ENCODE peak calls at places on chromosomes 11 and 22, in nine cellular contexts. K is epithelial cell of esophagus, Y is ovary, O is astrocyte of the spinal cord, Z is neural crest cell, C is nephron progenitor cell, A is WERI-Rb-1, U is endothelial cell, V is AG10803. X is an unnamed sample.

GRCh38 chr11:27208846-27209245 is 154.2 kb downstream of the CCDC34 start:
- DNase-seq in Y (no peak), O (no peak), U (no peak), C (no peak), A (no peak), K (no peak), Z (no peak), V (no peak), X (no peak)

GRCh38 chr11:63940786-63941185 is 2.0 kb downstream of the NAA40 start:
- DNase-seq in Z (no peak), C (no peak), K (no peak), A (no peak), U (no peak), V (no peak), Y (no peak), O (no peak), X (no peak)

GRCh38 chr22:40939202-40939601 is 12.0 kb upstream of the RBX1 start:
- DNase-seq in Z (no peak), V (no peak), O (no peak), C (no peak), U (no peak), Y (no peak), K (peak; percentile 20), A (no peak), X (no peak)

GRCh38 chr11:1261241-1262071 is 38.6 kb downstream of the MUC5B start:
- DNase-seq in Z (no peak), C (no peak), O (no peak), U (no peak), A (no peak), V (no peak), Y (no peak), K (no peak), X (no peak)

GRCh38 chr11:134652586-134653255 is 240.7 kb upstream of the B3GAT1 start:
- DNase-seq in K (no peak), U (no peak), V (no peak), O (no peak), A (no peak), Z (no peak), C (no peak), Y (no peak), X (no peak)

GRCh38 chr11:37317803-37318202 is 719.8 kb upstream of the RAG2 start:
- DNase-seq in V (no peak), A (no peak), U (no peak), K (no peak), Z (no peak), C (no peak), Y (no peak), O (no peak), X (no peak)

GRCh38 chr11:4480577-4481539 is 1.6 kb upstream of the OR52K1 start:
- DNase-seq in A (no peak), O (peak; percentile 22), V (peak; percentile 10), K (peak; percentile 86), Z (no peak), Y (no peak), U (no peak), C (no peak), X (no peak)

GRCh38 chr11:132920391-132921095 is 611.8 kb downstream of the OPCML start:
- DNase-seq in A (peak; percentile 61), Y (no peak), C (peak; percentile 5), U (no peak), Z (no peak), K (no peak), O (no peak), V (no peak), X (no peak)

GRCh38 chr22:47793304-47794101 is 1031.1 kb downstream of the TBC1D22A start:
- DNase-seq in A (no peak), U (no peak), Z (no peak), V (no peak), C (no peak), K (no peak), O (no peak), Y (no peak), X (no peak)

GRCh38 chr11:23263466-23263865 is 403.2 kb upstream of the CCDC179 start:
- DNase-seq in A (no peak), U (no peak), O (no peak), Z (no peak), V (no peak), Y (no peak), K (no peak), C (no peak), X (no peak)

GRCh38 chr11:35147273-35147672 is 8.3 kb downstream of the CD44 start:
- DNase-seq in Z (no peak), A (no peak), K (no peak), C (no peak), Y (no peak), V (no peak), O (peak; percentile 1), U (no peak), X (no peak)

GRCh38 chr11:133019545-133019944 is 512.8 kb downstream of the OPCML start:
- DNase-seq in A (no peak), U (no peak), O (no peak), C (no peak), Y (no peak), K (no peak), V (no peak), Z (no peak), X (no peak)

GRCh38 chr22:47630741-47631534 is 868.5 kb downstream of the TBC1D22A start:
- DNase-seq in Z (no peak), O (no peak), K (no peak), A (no peak), U (no peak), C (no peak), Y (no peak), V (no peak), X (no peak)

DNA sequence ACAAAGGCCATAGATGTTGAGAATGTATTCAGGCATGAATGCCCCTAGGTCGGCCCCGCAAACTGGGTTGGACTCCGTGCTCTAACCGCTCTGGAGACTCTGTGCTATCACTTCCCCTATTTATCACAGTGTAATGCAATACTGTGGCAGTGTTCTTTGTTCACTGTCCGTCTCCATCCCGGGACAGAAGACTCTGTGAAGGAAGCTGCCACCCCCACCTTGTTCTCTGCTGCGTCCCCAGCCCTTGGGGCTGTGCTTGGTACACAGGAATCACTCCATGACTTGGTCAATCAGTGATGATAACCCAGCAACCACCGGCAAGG is 57.6 kb downstream of the TSPAN18 start:
- DNase-seq in U (no peak), Y (no peak), O (no peak), Z (no peak), V (no peak), A (no peak), C (no peak), K (no peak), X (no peak)
- TF ChIP-seq CTCF in U (no peak), Y (no peak), O (no peak), Z (no peak), V (no peak), A (no peak), C (no peak), K (no peak), X (no peak)

GRCh38 chr22:22684605-22685561 is 40.5 kb downstream of the GGTLC2 start:
- DNase-seq in C (peak; percentile 35), V (peak; percentile 76), A (peak; percentile 72), O (peak; percentile 42), Y (peak; percentile 31), Z (no peak), K (no peak), U (peak; percentile 57), X (peak; percentile 37)

GRCh38 chr22:22691055-22691454 is 46.6 kb downstream of the GGTLC2 start:
- DNase-seq in Z (no peak), U (no peak), K (no peak), V (no peak), O (no peak), C (no peak), A (no peak), Y (no peak), X (no peak)

GRCh38 chr22:22685586-22685985 is 41.2 kb downstream of the GGTLC2 start:
- DNase-seq in U (no peak), Y (no peak), V (no peak), K (no peak), C (no peak), A (no peak), Z (no peak), O (no peak), X (no peak)

GRCh38 chr22:22689621-22690345 is 45.4 kb downstream of the GGTLC2 start:
- DNase-seq in A (no peak), K (no peak), O (no peak), C (no peak), V (no peak), Y (no peak), Z (no peak), U (no peak), X (no peak)

DNA sequence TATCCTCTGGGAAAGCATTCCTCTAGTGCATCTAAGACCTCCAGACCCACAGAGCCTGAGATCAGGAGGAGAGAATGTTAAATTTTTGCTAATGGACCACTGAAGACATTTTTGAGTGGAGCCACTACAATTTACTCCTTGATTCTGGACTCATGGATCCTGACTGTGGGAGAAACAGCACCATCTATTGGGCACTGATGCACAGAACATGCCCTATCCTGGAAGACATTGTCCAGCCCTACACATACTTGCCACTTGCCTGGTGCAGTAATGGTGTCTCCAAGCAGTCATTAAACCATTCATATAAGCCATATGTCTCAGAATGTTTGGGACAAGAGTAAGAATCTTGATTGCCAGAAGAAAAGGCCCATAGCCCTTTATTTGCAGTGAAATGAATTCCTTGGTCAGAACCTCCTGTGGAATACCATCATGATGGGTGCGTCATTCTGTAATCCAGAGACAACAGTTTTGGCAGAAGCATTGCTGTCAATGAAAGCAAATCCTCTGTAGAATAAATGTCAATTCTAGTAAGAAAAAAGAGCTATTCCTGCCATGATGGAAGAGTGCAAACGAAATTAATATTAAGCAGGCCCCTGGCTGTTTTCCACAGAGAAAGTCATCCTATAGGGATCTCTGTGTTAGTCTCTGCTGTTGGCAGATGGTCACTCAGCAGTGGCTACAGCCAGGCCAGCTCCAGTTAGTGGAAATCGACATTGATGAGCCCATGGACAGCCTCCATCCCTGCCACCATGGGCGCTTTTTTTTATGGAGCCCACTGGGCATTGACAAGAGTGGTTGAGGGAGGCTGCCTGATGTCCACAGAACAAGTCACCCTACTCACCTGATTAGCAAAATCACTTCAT is 43.5 kb downstream of the GGTLC2 start:
- DNase-seq in C (peak; percentile 47), U (peak; percentile 51), Z (peak; percentile 24), V (peak; percentile 57), O (peak; percentile 39), A (peak; percentile 60), K (peak; percentile 45), Y (no peak), X (peak; percentile 20)
- TF ChIP-seq CTCF in C (peak; percentile 66), U (peak; percentile 37), Z (peak; percentile 78), V (peak; percentile 89), O (peak; percentile 84), A (peak; percentile 79), K (peak; percentile 78), Y (peak; percentile 66), X (peak; percentile 76)

GRCh38 chr22:49548356-49549202 is 279.1 kb downstream of the BRD1 start:
- DNase-seq in Y (no peak), Z (no peak), K (no peak), U (no peak), C (no peak), O (no peak), V (no peak), A (peak; percentile 43), X (no peak)
- TF ChIP-seq CTCF in Y (no peak), Z (no peak), K (no peak), U (no peak), C (no peak), O (no peak), V (no peak), A (peak; percentile 62), X (peak; percentile 38)

DNA sequence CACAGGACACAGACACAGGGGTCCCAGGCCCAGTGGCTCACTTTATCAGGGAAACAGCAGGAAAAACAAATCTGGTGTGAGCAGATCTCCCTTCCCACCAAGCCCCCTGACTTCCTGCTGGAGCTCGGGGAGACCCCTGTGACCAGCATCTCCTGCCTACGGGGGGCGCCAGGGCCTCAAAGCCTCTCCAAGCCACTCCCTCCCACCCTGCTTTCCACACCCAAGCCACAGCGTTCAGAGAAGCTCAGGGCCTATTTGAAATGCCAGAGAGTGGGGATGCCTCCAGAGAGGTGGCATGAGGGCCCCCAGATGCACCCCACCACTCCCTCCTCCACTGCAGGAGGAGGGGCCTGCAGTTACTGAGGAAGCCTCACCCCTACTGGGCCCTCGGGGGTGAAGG is 5.7 kb upstream of the CDKN1C start:
- DNase-seq in Z (no peak), Y (peak; percentile 61), K (no peak), V (no peak), U (no peak), O (peak; percentile 17), C (no peak), A (peak; percentile 72), X (no peak)
- TF ChIP-seq CTCF in Z (no peak), Y (no peak), K (no peak), V (no peak), U (no peak), O (peak; percentile 34), C (no peak), A (peak; percentile 53), X (no peak)

X was measured in progenitor cell of endocrine pancreas.